ENCODE peak calls at places on chromosomes 7 and 10, in seven cellular contexts. X is heart right ventricle; B is effector CD4-positive, alpha-beta T cell; C is T-cell; D is amniotic stem cell; A is GM23338; T is EL. O is an unnamed sample.

GRCh38 chr7:120550494-120551048 is 277.6 kb downstream of the KCND2 start:
- DNase-seq in X (no peak), B (no peak), C (no peak), D (no peak), A (peak; percentile 33), T (no peak), O (peak; percentile 30)

GRCh38 chr7:46414946-46415345 is 493.9 kb upstream of the IGFBP3 start:
- DNase-seq in X (no peak), B (no peak), C (no peak), D (no peak), A (no peak), T (no peak), O (no peak)

GRCh38 chr7:139757968-139758367 is 19.8 kb downstream of the HIPK2 start:
- DNase-seq in X (no peak), B (no peak), C (no peak), D (no peak), A (no peak), T (no peak), O (no peak)

GRCh38 chr7:106774768-106775551 is 90.1 kb upstream of the PIK3CG start:
- DNase-seq in X (no peak), B (no peak), C (no peak), D (no peak), A (peak; percentile 38), T (no peak), O (no peak)

GRCh38 chr10:87817291-87817872 is 644 bp downstream of the ATAD1 start:
- DNase-seq in X (no peak), B (no peak), C (no peak), D (no peak), A (peak; percentile 18), T (peak; percentile 25), O (no peak)

GRCh38 chr10:93067443-93068365 is 6.0 kb upstream of the CYP26A1 start:
- DNase-seq in X (no peak), B (no peak), C (no peak), D (no peak), A (no peak), T (no peak), O (no peak)

GRCh38 chr10:123266981-123267380 is 112.8 kb downstream of the BUB3 start:
- DNase-seq in X (no peak), B (no peak), C (no peak), D (no peak), A (no peak), T (peak; percentile 37), O (no peak)

GRCh38 chr10:70197235-70197952 is 27.1 kb upstream of the SAR1A start:
- DNase-seq in X (no peak), B (no peak), C (no peak), D (no peak), A (no peak), T (no peak), O (no peak)

GRCh38 chr7:16644624-16644986 is 949 bp downstream of the ANKMY2 start:
- DNase-seq in X (peak; percentile 37), B (peak; percentile 53), C (peak; percentile 47), D (no peak), A (no peak), T (peak; percentile 81), O (no peak)

GRCh38 chr10:59708816-59709471 is 706 bp downstream of the SLC16A9 start:
- DNase-seq in X (peak; percentile 6), B (no peak), C (no peak), D (no peak), A (peak; percentile 68), T (no peak), O (no peak)

GRCh38 chr7:77482015-77482414 is 55.1 kb upstream of the PTPN12 start:
- DNase-seq in X (no peak), B (no peak), C (no peak), D (no peak), A (no peak), T (no peak), O (no peak)

GRCh38 chr10:97019213-97019844 is 166.4 kb downstream of the SLIT1 start:
- DNase-seq in X (no peak), B (no peak), C (no peak), D (no peak), A (no peak), T (no peak), O (no peak)

GRCh38 chr7:125423444-125424155 is 494.0 kb upstream of the POT1 start:
- DNase-seq in X (no peak), B (no peak), C (no peak), D (no peak), A (no peak), T (no peak), O (no peak)

GRCh38 chr7:2301510-2301860 is 12.8 kb downstream of the SNX8 start:
- DNase-seq in X (no peak), B (no peak), C (no peak), D (no peak), A (peak; percentile 90), T (no peak), O (no peak)

GRCh38 chr10:91630592-91630991 is 2.3 kb downstream of the PPP1R3C start:
- DNase-seq in X (no peak), B (no peak), C (no peak), D (no peak), A (no peak), T (no peak), O (no peak)

GRCh38 chr7:155356323-155357105 is 58.8 kb downstream of the INSIG1 start:
- DNase-seq in X (no peak), B (no peak), C (no peak), D (no peak), A (peak; percentile 76), T (no peak), O (peak; percentile 69)